ENCODE peak calls at places on chromosomes 1 and 21, in eight cellular contexts. C, B, J, T, H, U, F and Z are unnamed samples.
A peak's percentile ranks its signal among the peaks of the same experiment; 100 is the strongest.

GRCh38 chr1:27117733-27118439 is 37.0 kb downstream of the SLC9A1 start:
- DNase-seq in F (no peak), H (no peak), B (peak; percentile 31), C (no peak), U (no peak), T (no peak), J (no peak), Z (no peak)

GRCh38 chr1:49864597-49864996 is 159.2 kb downstream of the AGBL4 start:
- DNase-seq in H (no peak), T (no peak), B (peak; percentile 13), F (no peak), C (no peak), U (no peak), J (no peak), Z (no peak)

GRCh38 chr1:53725238-53725689 is 13.7 kb downstream of the GLIS1 start:
- DNase-seq in J (peak; percentile 57), C (no peak), U (no peak), F (no peak), T (no peak), H (no peak), B (no peak), Z (no peak)

GRCh38 chr21:44949161-44950015 is 9.6 kb downstream of the SLX9 start:
- DNase-seq in C (peak; percentile 90), J (peak; percentile 89), H (peak; percentile 88), B (peak; percentile 83), T (peak; percentile 63), U (peak; percentile 92), F (peak; percentile 90), Z (peak; percentile 18)

GRCh38 chr1:185317886-185318310 is 855 bp upstream of the IVNS1ABP start:
- DNase-seq in H (peak; percentile 13), J (no peak), F (no peak), C (peak; percentile 14), B (peak; percentile 75), T (peak; percentile 65), U (no peak), Z (peak; percentile 5)

GRCh38 chr1:243264718-243265117 is 8.9 kb downstream of the SDCCAG8 start:
- DNase-seq in B (peak; percentile 62), U (no peak), H (no peak), F (no peak), C (no peak), T (no peak), J (no peak), Z (peak; percentile 76)

GRCh38 chr1:180213401-180214177 is 16.5 kb upstream of the LHX4 start:
- DNase-seq in F (no peak), B (no peak), T (peak; percentile 62), C (no peak), H (no peak), J (no peak), U (no peak), Z (no peak)

GRCh38 chr21:46066843-46067331 is 31.0 kb upstream of the COL6A2 start:
- DNase-seq in F (peak; percentile 46), B (no peak), H (no peak), C (peak; percentile 61), U (peak; percentile 80), T (no peak), J (no peak), Z (no peak)

GRCh38 chr1:19255288-19255687 is 3.7 kb downstream of the MRTO4 start:
- DNase-seq in F (no peak), U (no peak), H (no peak), J (no peak), B (no peak), C (no peak), T (no peak), Z (no peak)

GRCh38 chr1:151238467-151238739 is 16.1 kb upstream of the PSMD4 start:
- DNase-seq in U (no peak), C (no peak), H (no peak), J (no peak), B (peak; percentile 68), F (no peak), T (no peak), Z (peak; percentile 85)

GRCh38 chr1:89022167-89022959 is at the start of gene GBP3:
- DNase-seq in U (no peak), C (no peak), T (peak; percentile 15), F (no peak), H (no peak), B (peak; percentile 59), J (no peak), Z (peak; percentile 59)

GRCh38 chr1:150798509-150798908 is 9.6 kb downstream of the CTSK start:
- DNase-seq in U (no peak), B (no peak), T (no peak), J (no peak), C (no peak), H (no peak), F (no peak), Z (no peak)

GRCh38 chr1:183956559-183957188 is 80.9 kb downstream of the COLGALT2 start:
- DNase-seq in U (no peak), T (peak; percentile 66), B (peak; percentile 75), H (no peak), C (no peak), F (no peak), J (no peak), Z (peak; percentile 81)
- TF ChIP-seq CTCF in U (peak; percentile 36), T (peak; percentile 45), B (peak; percentile 11), H (no peak), C (no peak), F (peak; percentile 20), J (no peak), Z (peak; percentile 36)

GRCh38 chr21:31988492-31989285 is 115.9 kb downstream of the HUNK start:
- DNase-seq in H (no peak), T (no peak), U (no peak), B (peak; percentile 34), J (no peak), C (no peak), F (no peak), Z (no peak)
- TF ChIP-seq CTCF in H (no peak), T (no peak), U (no peak), B (no peak), J (no peak), C (no peak), F (no peak), Z (no peak)

GRCh38 chr1:24541711-24542346 is 14.1 kb upstream of the NCMAP start:
- DNase-seq in U (peak; percentile 75), B (peak; percentile 24), H (no peak), F (no peak), C (no peak), T (no peak), J (peak; percentile 37), Z (no peak)
- TF ChIP-seq CTCF in U (peak; percentile 58), B (peak; percentile 44), H (peak; percentile 65), F (peak; percentile 51), C (peak; percentile 42), T (peak; percentile 96), J (peak; percentile 92), Z (peak; percentile 81)

GRCh38 chr1:196312739-196313138 is 295.5 kb downstream of the KCNT2 start:
- DNase-seq in U (no peak), F (no peak), J (no peak), C (no peak), T (no peak), B (no peak), H (no peak), Z (no peak)

GRCh38 chr1:196305216-196305615 is 303.0 kb downstream of the KCNT2 start:
- DNase-seq in B (no peak), T (no peak), F (no peak), H (no peak), U (no peak), C (no peak), J (no peak), Z (no peak)

GRCh38 chr1:196306421-196306820 is 301.8 kb downstream of the KCNT2 start:
- DNase-seq in J (no peak), F (no peak), T (no peak), C (no peak), U (no peak), B (no peak), H (no peak), Z (no peak)

GRCh38 chr1:196308171-196308570 is 300.1 kb downstream of the KCNT2 start:
- DNase-seq in B (no peak), T (no peak), U (no peak), F (no peak), J (no peak), H (no peak), C (no peak), Z (no peak)

DNA sequence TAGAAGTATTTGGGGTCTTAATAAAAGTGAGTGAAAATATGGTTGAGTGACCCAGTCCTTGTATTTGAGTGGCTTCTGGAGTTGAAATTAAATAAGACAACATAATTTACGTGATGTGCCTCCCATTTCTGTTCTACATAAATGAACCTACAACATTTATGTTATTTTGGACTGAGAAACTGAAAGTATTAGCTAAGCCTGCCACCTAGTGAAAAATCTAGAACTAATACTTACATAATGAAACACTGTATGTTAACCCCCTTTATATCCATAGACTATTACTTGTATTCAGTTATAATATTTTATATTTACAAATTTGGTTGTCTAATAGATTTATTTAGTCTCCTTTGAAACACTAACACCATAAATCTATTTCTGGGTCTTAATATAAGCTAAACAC is 298.9 kb downstream of the KCNT2 start:
- DNase-seq in B (peak; percentile 62), U (no peak), H (no peak), C (no peak), T (peak; percentile 37), J (no peak), F (no peak), Z (peak; percentile 43)
- TF ChIP-seq CTCF in B (peak; percentile 69), U (peak; percentile 65), H (no peak), C (no peak), T (peak; percentile 70), J (no peak), F (no peak), Z (peak; percentile 76)

GRCh38 chr1:222792744-222793143 is 22.1 kb upstream of the DISP1 start:
- DNase-seq in U (no peak), B (peak; percentile 56), H (no peak), C (no peak), T (peak; percentile 20), F (no peak), J (no peak), Z (peak; percentile 28)
- TF ChIP-seq CTCF in U (peak; percentile 76), B (peak; percentile 81), H (peak; percentile 68), C (peak; percentile 58), T (peak; percentile 79), F (peak; percentile 57), J (peak; percentile 60), Z (peak; percentile 80)